ENCODE peak calls at places on chromosomes 11 and 22, in six cellular contexts. R is mesenchymal stem cell, M is IMR-90, N is trophoblast cell, W is H9, B is H1. K is an unnamed sample.

GRCh38 chr11:46414466-46414796 is 22.9 kb upstream of the CHRM4 start:
- DNase-seq in R (no peak), N (no peak), B (no peak), M (no peak), W (no peak), K (no peak)

GRCh38 chr22:19846620-19847344 is 7.9 kb downstream of the GNB1L start:
- DNase-seq in W (no peak), N (peak), B (no peak), M (no peak), R (no peak), K (no peak)

GRCh38 chr11:35853871-35854270 is 90.0 kb upstream of the LDLRAD3 start:
- DNase-seq in W (no peak), N (no peak), R (no peak), B (no peak), M (no peak), K (no peak)

GRCh38 chr22:28329582-28330073 is 350.0 kb downstream of the TTC28 start:
- DNase-seq in W (no peak), M (peak), B (no peak), N (peak), R (peak), K (no peak)

GRCh38 chr22:49149721-49150608 is 677.7 kb downstream of the BRD1 start:
- DNase-seq in N (no peak), W (no peak), B (no peak), M (no peak), R (no peak), K (peak)

GRCh38 chr11:104165014-104165413 is 1.1 kb upstream of the PDGFD start:
- DNase-seq in M (no peak), W (peak), R (no peak), N (no peak), B (no peak), K (no peak)

GRCh38 chr22:35631597-35631996 is 14.5 kb upstream of the MB start:
- DNase-seq in B (peak), M (no peak), W (peak), N (peak), R (no peak), K (peak)

GRCh38 chr22:50209893-50210292 is 9.1 kb downstream of the SELENOO start:
- DNase-seq in M (peak), N (peak), R (peak), B (no peak), W (no peak), K (peak)

GRCh38 chr22:25100972-25101371 is 98.7 kb upstream of the CRYBB3 start:
- DNase-seq in R (no peak), W (no peak), M (no peak), B (no peak), N (no peak), K (peak)

GRCh38 chr11:79121351-79121750 is 319.5 kb downstream of the TENM4 start:
- DNase-seq in W (no peak), R (no peak), N (no peak), B (no peak), M (peak), K (no peak)

GRCh38 chr22:45994516-45995404 is 17.8 kb upstream of the WNT7B start:
- DNase-seq in N (peak), R (peak), W (peak), B (no peak), M (peak), K (peak)
- H3K4ac ChIP-seq in N (no peak), R (peak), W (no peak), B (no peak), M (peak), K (no peak)

GRCh38 chr11:474914-475506 is 24.9 kb downstream of the PTDSS2 start:
- DNase-seq in M (no peak), R (no peak), N (no peak), W (no peak), B (no peak), K (no peak)

GRCh38 chr11:473975-474785 is 24.1 kb downstream of the PTDSS2 start:
- DNase-seq in N (no peak), B (no peak), M (no peak), W (no peak), R (no peak), K (no peak)

GRCh38 chr11:472816-473215 is 22.7 kb downstream of the PTDSS2 start:
- DNase-seq in W (no peak), N (no peak), B (no peak), R (no peak), M (no peak), K (no peak)

GRCh38 chr11:472272-472671 is 22.2 kb downstream of the PTDSS2 start:
- DNase-seq in N (no peak), R (no peak), M (no peak), W (no peak), B (no peak), K (no peak)

GRCh38 chr11:473415-473814 is 23.3 kb downstream of the PTDSS2 start:
- DNase-seq in N (no peak), B (no peak), W (no peak), R (no peak), M (no peak), K (no peak)
- H4K8ac ChIP-seq in N (no peak), B (peak), W (no peak), R (no peak), M (no peak), K (no peak)

GRCh38 chr11:123062158-123062891 is 389 bp upstream of the HSPA8 start:
- DNase-seq in W (peak), N (peak), R (peak), B (peak), M (peak), K (peak)
- H3K4ac ChIP-seq in W (peak), N (peak), R (peak), B (peak), M (peak), K (peak)

GRCh38 chr22:17422736-17423343 is 53.6 kb downstream of the CECR2 start:
- DNase-seq in B (no peak), R (no peak), N (no peak), W (no peak), M (no peak), K (peak)

GRCh38 chr22:17419348-17419747 is 50.1 kb downstream of the CECR2 start:
- DNase-seq in B (no peak), R (no peak), M (no peak), N (no peak), W (no peak), K (no peak)

GRCh38 chr22:17423616-17424015 is 54.4 kb downstream of the CECR2 start:
- DNase-seq in R (no peak), W (no peak), N (peak), M (no peak), B (no peak), K (peak)

GRCh38 chr22:17418890-17419324 is 49.6 kb downstream of the CECR2 start:
- DNase-seq in M (no peak), R (no peak), W (peak), N (peak), B (no peak), K (peak)
- H4K8ac ChIP-seq in M (no peak), R (no peak), W (no peak), N (no peak), B (peak), K (no peak)

GRCh38 chr11:133840479-133840941 is 4.8 kb downstream of the SPATA19 start:
- DNase-seq in B (no peak), R (no peak), W (no peak), N (no peak), M (no peak), K (no peak)

GRCh38 chr11:133841279-133842043 is 3.9 kb downstream of the SPATA19 start:
- DNase-seq in B (no peak), W (no peak), N (no peak), R (no peak), M (no peak), K (no peak)

GRCh38 chr11:133843454-133843987 is 1.8 kb downstream of the SPATA19 start:
- DNase-seq in R (no peak), N (no peak), W (no peak), M (no peak), B (no peak), K (no peak)

GRCh38 chr11:133842730-133843129 is 2.6 kb downstream of the SPATA19 start:
- DNase-seq in R (no peak), N (no peak), W (no peak), B (no peak), M (no peak), K (no peak)

DNA sequence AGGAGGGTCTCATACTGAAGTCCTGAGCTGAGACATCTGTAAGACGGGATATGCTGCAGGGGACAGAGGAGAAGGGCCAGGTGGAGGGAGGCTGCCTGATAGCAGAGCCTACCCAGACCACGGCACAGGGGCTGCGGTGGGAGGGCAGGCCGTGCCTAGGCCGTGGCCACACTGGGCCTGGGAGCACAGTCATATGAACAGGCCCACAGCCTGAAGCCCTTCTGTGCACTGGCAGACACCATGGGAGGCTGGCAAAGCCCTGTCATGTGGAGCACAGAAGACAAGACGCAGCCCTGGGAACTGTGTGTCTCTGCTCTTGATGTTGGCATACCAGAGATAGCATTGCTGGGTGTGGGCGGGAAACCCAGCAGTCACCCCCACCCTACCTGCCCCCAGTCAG is 3.3 kb downstream of the SPATA19 start:
- DNase-seq in B (no peak), W (no peak), R (no peak), M (no peak), N (no peak), K (peak)
- H3K4ac ChIP-seq in B (no peak), W (no peak), R (no peak), M (no peak), N (no peak), K (no peak)

GRCh38 chr11:69637956-69638871 is 2.7 kb upstream of the CCND1 start:
- DNase-seq in W (peak), N (peak), B (no peak), M (peak), R (peak), K (peak)
- H4K8ac ChIP-seq in W (no peak), N (peak), B (peak), M (peak), R (peak), K (peak)

GRCh38 chr11:2891291-2891690 is 5.7 kb upstream of the CDKN1C start:
- DNase-seq in M (no peak), B (no peak), R (no peak), W (no peak), N (no peak), K (peak)

GRCh38 chr11:2889399-2890273 is 4.1 kb upstream of the CDKN1C start:
- DNase-seq in N (peak), R (no peak), M (no peak), W (no peak), B (no peak), K (no peak)

GRCh38 chr11:2891901-2892214 is 6.3 kb upstream of the CDKN1C start:
- DNase-seq in W (no peak), M (peak), R (no peak), N (no peak), B (no peak), K (no peak)

GRCh38 chr11:2892215-2893020 is 6.8 kb upstream of the CDKN1C start:
- DNase-seq in W (peak), B (peak), N (peak), R (peak), M (peak), K (peak)

DNA sequence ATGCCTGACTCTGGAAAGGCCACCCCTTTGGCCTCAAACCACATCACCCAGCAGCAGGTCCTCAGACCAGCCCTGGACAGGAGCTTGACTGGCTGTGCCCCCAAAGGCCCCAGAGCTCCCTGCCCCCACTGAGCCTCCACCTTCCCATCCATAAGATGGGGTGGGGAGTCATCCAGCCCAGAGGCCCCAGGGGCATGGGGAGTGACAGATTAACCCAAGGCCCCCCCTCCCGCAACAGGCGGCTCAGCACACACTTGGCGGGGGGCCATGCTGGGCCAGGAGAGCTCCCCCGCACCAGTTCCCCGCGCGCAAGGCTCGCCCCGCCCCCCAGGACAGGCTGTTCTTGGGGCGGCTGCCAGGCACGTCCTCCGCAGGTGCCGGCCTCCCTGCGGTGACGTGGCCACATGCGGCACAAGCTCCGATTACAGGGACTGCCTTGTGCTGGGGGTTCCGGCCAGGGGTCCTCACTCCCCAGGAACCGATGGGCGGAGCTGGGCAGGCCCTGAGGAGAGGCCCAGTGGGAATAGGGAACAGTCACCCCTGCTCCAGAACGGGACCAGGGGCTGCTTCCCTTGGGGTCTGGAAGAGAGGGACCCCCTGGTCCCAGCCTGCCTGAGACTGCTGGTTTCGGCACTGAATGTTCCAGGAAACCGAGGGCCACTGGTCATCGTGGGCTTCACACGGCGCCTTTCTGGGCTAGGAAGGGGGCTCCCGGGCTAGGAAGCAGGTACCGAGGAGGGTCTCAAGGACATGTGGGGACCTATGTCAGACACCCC is 5.1 kb upstream of the CDKN1C start:
- DNase-seq in N (no peak), R (no peak), W (no peak), M (peak), B (no peak), K (no peak)
- H3K4ac ChIP-seq in N (no peak), R (peak), W (no peak), M (peak), B (no peak), K (peak)

DNA sequence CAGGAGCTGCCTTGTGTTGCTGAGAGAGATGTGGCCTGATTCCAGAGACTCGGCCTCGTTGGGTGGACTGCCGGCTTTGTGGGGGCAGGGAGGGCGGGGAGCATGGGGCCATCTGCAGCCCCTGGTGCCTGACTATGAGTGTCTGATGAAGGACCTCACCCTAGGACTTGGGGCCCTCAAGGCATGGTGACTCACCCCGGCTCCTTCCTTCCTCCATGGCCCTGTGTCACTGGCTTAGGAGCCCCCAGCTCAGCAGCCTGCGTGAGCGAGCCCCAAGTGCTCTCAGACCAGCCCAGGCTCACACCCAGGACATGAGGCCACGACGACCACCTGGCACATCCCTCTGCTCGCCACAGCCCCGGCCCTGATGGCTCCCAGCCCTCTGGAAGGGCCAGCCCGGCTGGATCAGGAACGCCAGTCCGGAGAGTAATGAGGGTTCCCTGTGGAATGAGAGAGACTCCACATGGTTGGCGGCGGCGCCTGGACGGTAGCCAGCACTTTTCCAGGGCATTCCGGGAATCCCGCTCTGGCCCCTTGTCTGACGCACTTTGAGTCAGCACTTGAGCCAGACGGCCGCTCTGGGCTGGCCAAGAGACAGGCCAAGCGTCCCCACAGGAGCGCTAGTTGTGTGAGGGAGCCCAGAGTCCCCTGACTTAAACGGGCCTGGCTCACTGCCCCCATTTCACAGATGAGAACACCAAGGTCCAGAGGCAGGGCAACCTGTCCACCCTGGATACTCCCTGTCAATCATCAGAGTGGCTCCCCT is 50.6 kb upstream of the SHISAL1 start:
- DNase-seq in M (peak), B (no peak), R (peak), N (peak), W (no peak), K (no peak)
- H4K8ac ChIP-seq in M (peak), B (no peak), R (peak), N (no peak), W (no peak), K (no peak)

GRCh38 chr11:16001044-16001568 is 355.2 kb downstream of the SOX6 start:
- DNase-seq in N (no peak), M (no peak), W (no peak), B (no peak), R (no peak), K (no peak)
- H3K4ac ChIP-seq in N (no peak), M (peak), W (no peak), B (no peak), R (no peak), K (no peak)

K was measured in mesendoderm.